ENCODE peak calls at places on chromosomes 13 and 19, in nine cellular contexts. One of them, this sample, is unnamed. For H3K36me3, the result is how much of the 10 kb centered on the place peaks cover.

GRCh38 chr19:47681388-47681787 is 31.8 kb upstream of the EHD2 start:
- DNase-seq in stomach: no peak
- DNase-seq in upper lobe of right lung: no peak
- DNase-seq in body of pancreas: no peak
- DNase-seq in A673: no peak
- DNase-seq in suprapubic skin: no peak
- DNase-seq in neural progenitor cell: no peak
- DNase-seq in colonic mucosa: no peak
- DNase-seq in fibroblast of lung: no peak
- DNase-seq in this sample: no peak

GRCh38 chr19:21321996-21322395 is 7.2 kb downstream of the ZNF708 start:
- DNase-seq in stomach: no peak
- DNase-seq in upper lobe of right lung: no peak
- DNase-seq in body of pancreas: no peak
- DNase-seq in A673: no peak
- DNase-seq in suprapubic skin: no peak
- DNase-seq in neural progenitor cell: no peak
- DNase-seq in colonic mucosa: no peak
- DNase-seq in fibroblast of lung: peak
- DNase-seq in this sample: no peak

GRCh38 chr13:46184277-46184699 is 2.3 kb upstream of the LCP1 start:
- DNase-seq in stomach: peak
- DNase-seq in upper lobe of right lung: no peak
- DNase-seq in body of pancreas: no peak
- DNase-seq in A673: peak
- DNase-seq in suprapubic skin: no peak
- DNase-seq in neural progenitor cell: peak
- DNase-seq in colonic mucosa: peak
- DNase-seq in fibroblast of lung: no peak
- DNase-seq in this sample: peak

GRCh38 chr19:40281381-40282208 is 3.5 kb downstream of the AKT2 start:
- DNase-seq in stomach: no peak
- DNase-seq in upper lobe of right lung: no peak
- DNase-seq in body of pancreas: no peak
- DNase-seq in A673: peak
- DNase-seq in suprapubic skin: no peak
- DNase-seq in neural progenitor cell: no peak
- DNase-seq in colonic mucosa: no peak
- DNase-seq in fibroblast of lung: no peak
- DNase-seq in this sample: no peak

GRCh38 chr19:36972594-36972993 is 56.5 kb downstream of the ZNF568 start:
- DNase-seq in stomach: no peak
- DNase-seq in upper lobe of right lung: no peak
- DNase-seq in body of pancreas: no peak
- DNase-seq in A673: no peak
- DNase-seq in suprapubic skin: peak
- DNase-seq in neural progenitor cell: no peak
- DNase-seq in colonic mucosa: no peak
- DNase-seq in fibroblast of lung: no peak
- DNase-seq in this sample: no peak

GRCh38 chr19:19261350-19262189 is 11.5 kb downstream of the TM6SF2 start:
- DNase-seq in stomach: no peak
- DNase-seq in upper lobe of right lung: no peak
- DNase-seq in body of pancreas: no peak
- DNase-seq in A673: no peak
- DNase-seq in suprapubic skin: no peak
- DNase-seq in neural progenitor cell: peak
- DNase-seq in colonic mucosa: no peak
- DNase-seq in fibroblast of lung: no peak
- DNase-seq in this sample: no peak

GRCh38 chr19:44700547-44700946 is 1.6 kb downstream of the CEACAM16 start:
- DNase-seq in stomach: no peak
- DNase-seq in upper lobe of right lung: no peak
- DNase-seq in body of pancreas: no peak
- DNase-seq in A673: no peak
- DNase-seq in suprapubic skin: no peak
- DNase-seq in neural progenitor cell: no peak
- DNase-seq in colonic mucosa: no peak
- DNase-seq in fibroblast of lung: no peak
- DNase-seq in this sample: no peak

GRCh38 chr13:37194428-37194861 is 89.0 kb upstream of the CSNK1A1L start:
- DNase-seq in stomach: no peak
- DNase-seq in upper lobe of right lung: no peak
- DNase-seq in body of pancreas: no peak
- DNase-seq in A673: no peak
- DNase-seq in suprapubic skin: no peak
- DNase-seq in neural progenitor cell: no peak
- DNase-seq in colonic mucosa: no peak
- DNase-seq in fibroblast of lung: peak
- DNase-seq in this sample: no peak

DNA sequence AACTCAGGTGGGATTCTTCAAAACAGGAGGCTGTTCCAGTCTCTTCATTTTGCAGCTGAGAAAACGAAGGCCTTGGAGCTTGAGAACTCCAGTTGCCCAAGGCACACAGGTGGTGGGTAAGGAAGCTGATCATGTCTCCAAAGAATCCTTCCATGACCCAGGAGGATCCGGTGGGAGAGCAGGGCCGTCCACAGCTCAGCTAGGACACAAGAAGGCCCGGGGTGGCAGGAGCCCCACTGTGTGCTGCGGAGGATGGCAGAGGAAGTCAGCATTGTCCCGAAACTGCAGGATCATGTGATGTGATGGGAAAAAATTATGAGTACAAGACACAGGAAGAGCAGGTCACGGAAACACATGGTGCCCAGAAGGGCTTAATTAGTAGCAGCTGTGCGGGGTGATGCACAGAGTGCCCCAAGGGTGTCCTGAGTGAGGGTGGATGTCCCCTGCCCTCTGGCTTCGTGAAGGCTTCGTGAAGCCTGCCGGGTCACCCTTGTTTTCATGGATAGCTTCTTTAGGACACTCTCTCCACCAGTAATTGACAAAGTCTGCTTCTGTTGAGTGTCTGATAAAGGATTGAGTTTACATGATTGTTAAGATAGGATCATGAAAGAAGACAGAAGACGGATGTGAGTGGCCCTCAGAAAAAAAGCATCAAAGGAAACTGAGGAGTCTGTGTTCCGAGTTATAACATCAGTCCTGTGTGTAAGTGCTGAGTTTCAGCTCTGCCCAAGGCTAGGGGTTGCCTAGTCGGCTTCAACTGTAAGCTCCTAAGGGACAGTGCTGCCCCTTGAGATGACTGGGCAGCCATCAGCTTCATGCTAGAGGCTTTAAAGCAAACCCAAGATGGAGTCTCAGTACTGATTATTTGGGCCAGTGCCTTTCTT is 33.8 kb upstream of the SACS start:
- DNase-seq in stomach: no peak
- DNase-seq in upper lobe of right lung: no peak
- DNase-seq in body of pancreas: no peak
- DNase-seq in A673: no peak
- DNase-seq in suprapubic skin: no peak
- DNase-seq in neural progenitor cell: peak
- DNase-seq in colonic mucosa: no peak
- DNase-seq in fibroblast of lung: no peak
- DNase-seq in this sample: no peak
- TF ChIP-seq CTCF in stomach: no peak
- TF ChIP-seq CTCF in upper lobe of right lung: no peak
- TF ChIP-seq CTCF in body of pancreas: no peak
- TF ChIP-seq CTCF in A673: no peak
- TF ChIP-seq CTCF in suprapubic skin: no peak
- TF ChIP-seq CTCF in neural progenitor cell: no peak
- TF ChIP-seq CTCF in colonic mucosa: no peak
- TF ChIP-seq CTCF in fibroblast of lung: no peak
- TF ChIP-seq CTCF in this sample: no peak

GRCh38 chr19:49475995-49476880 is 2.2 kb downstream of the FLT3LG start:
- DNase-seq in stomach: no peak
- DNase-seq in upper lobe of right lung: no peak
- DNase-seq in body of pancreas: no peak
- DNase-seq in A673: peak
- DNase-seq in suprapubic skin: no peak
- DNase-seq in neural progenitor cell: peak
- DNase-seq in colonic mucosa: peak
- DNase-seq in fibroblast of lung: no peak
- DNase-seq in this sample: no peak

GRCh38 chr19:49481020-49481683 is 6.3 kb upstream of the RPL13A start:
- DNase-seq in stomach: no peak
- DNase-seq in upper lobe of right lung: no peak
- DNase-seq in body of pancreas: no peak
- DNase-seq in A673: no peak
- DNase-seq in suprapubic skin: no peak
- DNase-seq in neural progenitor cell: no peak
- DNase-seq in colonic mucosa: no peak
- DNase-seq in fibroblast of lung: no peak
- DNase-seq in this sample: no peak

GRCh38 chr19:49474545-49474930 is 523 bp downstream of the FLT3LG start:
- DNase-seq in stomach: no peak
- DNase-seq in upper lobe of right lung: no peak
- DNase-seq in body of pancreas: no peak
- DNase-seq in A673: no peak
- DNase-seq in suprapubic skin: no peak
- DNase-seq in neural progenitor cell: no peak
- DNase-seq in colonic mucosa: no peak
- DNase-seq in fibroblast of lung: no peak
- DNase-seq in this sample: no peak

GRCh38 chr19:49475191-49475932 is 1.3 kb downstream of the FLT3LG start:
- DNase-seq in stomach: no peak
- DNase-seq in upper lobe of right lung: no peak
- DNase-seq in body of pancreas: no peak
- DNase-seq in A673: no peak
- DNase-seq in suprapubic skin: no peak
- DNase-seq in neural progenitor cell: no peak
- DNase-seq in colonic mucosa: no peak
- DNase-seq in fibroblast of lung: no peak
- DNase-seq in this sample: no peak

DNA sequence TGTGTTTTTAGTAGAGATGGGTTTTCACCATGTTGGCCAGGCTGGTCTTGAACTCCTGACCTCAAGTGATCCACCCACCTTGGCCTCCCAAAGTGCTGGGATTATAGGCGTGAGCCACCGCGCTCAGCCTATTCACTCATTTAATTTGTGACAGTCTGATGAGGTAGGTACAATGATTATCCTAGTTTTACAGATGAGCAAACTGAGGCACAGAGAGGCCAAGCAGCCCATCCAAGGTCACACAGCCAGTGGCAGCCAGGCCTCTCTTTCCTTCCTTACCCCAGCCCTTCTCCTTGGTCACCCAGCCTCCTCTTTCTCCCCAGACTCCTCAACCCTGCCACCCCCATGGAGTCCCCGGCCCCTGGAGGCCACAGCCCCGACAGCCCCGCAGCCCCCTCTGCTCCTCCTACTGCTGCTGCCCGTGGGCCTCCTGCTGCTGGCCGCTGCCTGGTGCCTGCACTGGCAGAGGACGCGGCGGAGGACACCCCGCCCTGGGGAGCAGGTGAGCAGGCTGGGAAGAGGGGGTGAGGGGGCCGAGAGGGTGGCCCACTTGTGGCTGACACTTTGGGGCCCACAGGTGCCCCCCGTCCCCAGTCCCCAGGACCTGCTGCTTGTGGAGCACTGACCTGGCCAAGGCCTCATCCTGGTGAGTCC is 6.1 kb downstream of the FLT3LG start:
- DNase-seq in stomach: no peak
- DNase-seq in upper lobe of right lung: no peak
- DNase-seq in body of pancreas: no peak
- DNase-seq in A673: no peak
- DNase-seq in suprapubic skin: no peak
- DNase-seq in neural progenitor cell: no peak
- DNase-seq in colonic mucosa: no peak
- DNase-seq in fibroblast of lung: no peak
- DNase-seq in this sample: no peak
- H3K27ac ChIP-seq in stomach: no peak
- H3K27ac ChIP-seq in upper lobe of right lung: no peak
- H3K27ac ChIP-seq in body of pancreas: no peak
- H3K27ac ChIP-seq in A673: no peak
- H3K27ac ChIP-seq in suprapubic skin: no peak
- H3K27ac ChIP-seq in neural progenitor cell: no peak
- H3K27ac ChIP-seq in colonic mucosa: no peak
- H3K27ac ChIP-seq in fibroblast of lung: no peak
- H3K27ac ChIP-seq in this sample: no peak

DNA sequence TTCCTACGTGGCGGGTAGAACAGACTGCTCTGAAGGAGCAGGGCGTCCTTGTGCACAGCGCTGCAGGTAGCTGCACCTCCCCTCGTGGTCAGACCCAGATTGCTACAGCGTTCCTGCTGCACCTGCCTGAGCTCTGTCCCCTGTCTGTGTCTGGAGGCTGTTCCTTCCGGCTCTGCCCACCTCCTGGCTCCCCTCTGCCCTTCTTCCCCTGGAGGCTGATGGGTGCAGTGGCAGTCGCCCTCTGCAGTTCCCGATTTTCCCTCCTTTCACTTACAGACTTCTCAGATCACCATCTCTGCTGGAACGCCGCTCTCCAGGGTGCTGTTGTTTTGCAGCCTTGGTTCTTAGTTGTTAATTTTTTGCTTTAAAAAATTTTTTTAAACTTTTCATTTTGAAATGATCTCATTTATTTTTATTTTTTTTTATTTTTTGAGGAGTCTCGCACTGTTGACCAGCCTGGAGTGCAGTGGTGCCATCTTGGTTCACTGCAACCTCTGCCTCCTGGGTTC is 53.6 kb downstream of the SMARCA4 start:
- DNase-seq in stomach: no peak
- DNase-seq in upper lobe of right lung: no peak
- DNase-seq in body of pancreas: no peak
- DNase-seq in A673: no peak
- DNase-seq in suprapubic skin: no peak
- DNase-seq in neural progenitor cell: no peak
- DNase-seq in colonic mucosa: no peak
- DNase-seq in fibroblast of lung: no peak
- DNase-seq in this sample: no peak
- H3K36me3 ChIP-seq in stomach: half or more
- H3K36me3 ChIP-seq in upper lobe of right lung: half or more
- H3K36me3 ChIP-seq in body of pancreas: under half
- H3K36me3 ChIP-seq in A673: half or more
- H3K36me3 ChIP-seq in suprapubic skin: half or more
- H3K36me3 ChIP-seq in neural progenitor cell: under half
- H3K36me3 ChIP-seq in colonic mucosa: under half
- H3K36me3 ChIP-seq in fibroblast of lung: half or more
- H3K36me3 ChIP-seq in this sample: half or more

DNA sequence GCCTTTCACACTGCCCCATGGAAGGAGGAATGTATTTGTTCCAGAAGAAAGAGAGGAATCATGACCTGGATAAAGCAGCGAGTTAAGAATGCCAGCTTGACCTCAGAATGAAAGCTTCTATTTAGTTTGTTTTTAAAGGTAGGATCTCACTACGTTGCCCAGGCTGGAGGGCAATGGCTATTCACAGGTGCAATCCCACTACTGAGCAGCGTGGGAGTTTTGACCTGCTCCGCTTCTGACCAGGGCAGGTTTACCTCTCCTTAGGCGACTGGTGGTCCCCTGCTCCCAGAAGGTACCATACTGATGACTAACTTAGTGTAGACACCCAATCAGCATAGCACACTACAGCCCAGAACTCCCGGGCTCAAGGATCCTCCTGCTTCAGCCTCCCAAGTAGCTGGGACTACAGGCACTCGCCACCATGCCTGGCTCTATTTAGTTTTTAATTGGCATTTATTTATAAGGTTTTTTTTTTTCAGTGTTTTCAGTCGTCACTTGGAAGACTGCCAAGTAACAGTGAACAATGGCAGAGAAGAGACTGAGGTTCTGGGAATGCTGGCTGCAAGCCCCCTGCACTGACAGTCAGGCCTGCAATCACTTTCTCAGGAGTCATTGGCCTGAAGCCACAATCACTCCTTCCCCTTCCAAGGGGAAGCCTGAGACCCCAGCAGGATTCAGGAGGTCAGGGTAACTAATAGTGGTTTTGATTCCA is 73.1 kb downstream of the EPS15L1 start:
- DNase-seq in stomach: no peak
- DNase-seq in upper lobe of right lung: no peak
- DNase-seq in body of pancreas: no peak
- DNase-seq in A673: peak
- DNase-seq in suprapubic skin: no peak
- DNase-seq in neural progenitor cell: no peak
- DNase-seq in colonic mucosa: no peak
- DNase-seq in fibroblast of lung: peak
- DNase-seq in this sample: no peak
- TF ChIP-seq CTCF in stomach: no peak
- TF ChIP-seq CTCF in upper lobe of right lung: no peak
- TF ChIP-seq CTCF in body of pancreas: no peak
- TF ChIP-seq CTCF in A673: no peak
- TF ChIP-seq CTCF in suprapubic skin: no peak
- TF ChIP-seq CTCF in neural progenitor cell: no peak
- TF ChIP-seq CTCF in colonic mucosa: no peak
- TF ChIP-seq CTCF in fibroblast of lung: no peak
- TF ChIP-seq CTCF in this sample: no peak

This sample was measured in left ventricle myocardium inferior.